ENCODE peak calls at places on chromosomes 7 and 10, in eight cellular contexts. A is CD8-positive, alpha-beta T cell; W is esophagus squamous epithelium; S is heart left ventricle; C is A549; Q is left ventricle myocardium inferior; K is SK-N-SH; F is left lung. O is an unnamed sample. For H3K4me1 and H3K9me3, the result is how much of the 10 kb centered on the place peaks cover.

GRCh38 chr10:70477661-70478162 is 855 bp upstream of the PALD1 start:
- DNase-seq in S (no peak), Q (no peak), A (peak), F (no peak), K (peak), W (no peak), C (peak), O (no peak)

GRCh38 chr7:75878769-75879596 is at the start of gene RHBDD2:
- DNase-seq in K (peak), C (peak), Q (peak), S (peak), W (peak), A (peak), F (peak), O (peak)

GRCh38 chr10:86295351-86295750 is 71.2 kb downstream of the GRID1 start:
- DNase-seq in K (peak), W (no peak), F (no peak), C (no peak), S (no peak), Q (no peak), A (no peak), O (no peak)

GRCh38 chr10:97069026-97069425 is 116.7 kb downstream of the SLIT1 start:
- DNase-seq in F (no peak), W (no peak), K (no peak), A (no peak), S (no peak), Q (no peak), C (no peak), O (no peak)

GRCh38 chr7:135661311-135662122 is 797 bp upstream of the STMP1 start:
- DNase-seq in Q (no peak), K (no peak), C (no peak), F (peak), S (no peak), W (no peak), A (no peak), O (peak)

GRCh38 chr7:28466341-28466740 is 54.0 kb downstream of the CREB5 start:
- DNase-seq in C (no peak), S (no peak), Q (no peak), K (no peak), F (no peak), W (no peak), A (no peak), O (no peak)

GRCh38 chr10:14838582-14839304 is 637 bp downstream of the HSPA14 start:
- DNase-seq in C (peak), A (peak), W (no peak), Q (peak), K (peak), F (peak), S (peak), O (no peak)

GRCh38 chr10:87608756-87609155 is 50.9 kb upstream of the PAPSS2 start:
- DNase-seq in F (no peak), S (no peak), C (no peak), W (no peak), K (peak), A (no peak), Q (no peak), O (no peak)

GRCh38 chr10:120503695-120504094 is 46.7 kb downstream of the PLPP4 start:
- DNase-seq in K (peak), W (no peak), C (no peak), Q (no peak), S (no peak), A (no peak), F (no peak), O (no peak)

GRCh38 chr7:105133358-105133757 is 119.4 kb downstream of the KMT2E start:
- DNase-seq in F (no peak), C (no peak), Q (no peak), K (no peak), A (no peak), S (no peak), W (no peak), O (no peak)

GRCh38 chr10:34206078-34206477 is 609.0 kb downstream of the PARD3 start:
- DNase-seq in Q (no peak), C (peak), S (no peak), W (no peak), K (no peak), F (no peak), A (no peak), O (no peak)

GRCh38 chr10:69492746-69493462 is 41.6 kb downstream of the TSPAN15 start:
- DNase-seq in A (no peak), S (no peak), C (no peak), F (no peak), W (no peak), Q (no peak), K (no peak), O (no peak)

GRCh38 chr7:112743811-112744210 is 46.4 kb downstream of the TMEM168 start:
- DNase-seq in A (no peak), W (no peak), S (no peak), F (no peak), C (no peak), Q (no peak), K (peak), O (no peak)

GRCh38 chr7:13050703-13051102 is 363.3 kb downstream of the ARL4A start:
- DNase-seq in S (no peak), A (no peak), C (peak), F (no peak), K (no peak), Q (no peak), W (no peak), O (no peak)

GRCh38 chr10:17025444-17026295 is 103.9 kb downstream of the CUBN start:
- DNase-seq in S (peak), C (peak), F (peak), K (peak), W (no peak), Q (no peak), A (peak), O (no peak)

DNA sequence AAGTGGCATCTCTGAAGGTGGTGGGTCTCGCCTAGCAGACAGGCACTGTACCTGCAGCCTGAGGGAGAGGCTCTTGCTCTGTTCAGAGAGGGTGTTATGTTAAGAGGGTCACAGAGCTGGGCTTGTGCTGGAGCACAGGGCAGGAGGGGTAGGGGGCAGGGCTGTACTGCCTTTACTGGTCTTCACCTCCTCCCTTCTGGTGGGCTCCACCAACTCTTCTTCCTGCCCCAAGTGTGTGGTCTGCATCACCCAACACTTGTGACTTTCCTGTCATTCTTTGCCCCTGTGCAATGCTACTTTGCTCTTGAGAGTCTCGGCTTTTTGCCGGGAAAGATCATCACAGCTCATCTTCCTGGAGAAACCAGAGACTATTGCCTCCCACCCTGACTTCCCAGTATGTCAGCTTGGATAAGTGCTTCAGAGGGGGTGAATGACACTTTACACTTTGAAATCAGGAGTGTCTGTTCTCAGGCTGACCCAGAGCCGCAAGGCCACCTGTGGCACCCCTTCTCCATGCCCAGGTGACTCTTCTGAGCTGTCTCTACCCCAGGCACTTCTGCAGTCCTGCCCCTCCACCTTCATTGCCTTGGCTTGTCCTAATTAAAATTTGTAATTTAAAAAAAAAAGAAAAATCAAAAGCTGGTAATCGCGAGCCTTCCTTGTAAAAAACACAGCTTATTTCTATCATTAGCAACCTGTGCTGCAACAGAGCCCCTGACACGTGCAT is 38.4 kb upstream of the IKZF1 start:
- DNase-seq in Q (no peak), S (no peak), W (no peak), C (no peak), F (no peak), K (no peak), A (no peak), O (no peak)
- H3K4me1 ChIP-seq in Q (under half), S (under half), W (under half), C (under half), F (under half), K (under half), A (half or more), O (under half)

DNA sequence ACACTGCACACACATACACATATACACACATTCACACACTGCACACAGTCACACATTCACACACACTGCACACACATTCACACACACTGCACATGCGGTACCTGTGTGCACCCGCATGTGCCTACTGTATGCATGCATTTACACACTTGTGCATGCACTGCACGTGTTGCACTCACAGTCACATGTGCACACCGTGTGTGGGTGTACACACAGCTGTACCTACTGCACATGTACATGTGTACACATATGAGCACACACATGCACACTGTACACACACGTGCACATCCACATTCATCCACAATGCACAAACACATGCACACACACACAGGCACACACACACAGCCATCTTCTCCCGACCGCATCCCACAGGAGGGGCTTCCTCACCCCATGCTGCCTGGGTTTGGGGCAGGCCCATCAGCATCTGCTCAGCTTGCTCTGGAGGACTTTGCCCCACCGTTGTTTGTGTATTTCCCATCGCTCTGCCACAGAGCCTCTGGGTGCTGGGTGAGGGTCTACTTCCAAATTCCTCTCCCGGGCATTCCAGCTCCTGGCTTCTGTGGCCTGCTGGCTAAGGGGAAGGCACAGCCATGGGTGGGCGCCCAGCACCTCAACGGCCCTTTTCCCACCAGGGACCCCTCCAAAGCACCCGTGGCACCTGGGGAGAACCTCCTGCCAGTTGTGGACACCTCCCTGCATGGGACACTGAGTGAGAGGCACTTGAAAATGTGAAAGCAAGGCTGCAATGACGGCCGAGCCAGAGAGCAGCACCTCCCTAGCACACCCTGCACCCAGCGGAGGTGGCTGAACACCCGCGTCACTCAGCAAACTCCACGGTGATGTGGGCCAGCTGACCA is 324.3 kb downstream of the PTPRN2 start:
- DNase-seq in S (no peak), F (no peak), W (no peak), Q (no peak), K (no peak), C (no peak), A (no peak), O (no peak)
- H3K9me3 ChIP-seq in S (under half), F (under half), W (under half), Q (under half), K (under half), C (under half), A (under half), O (under half)

GRCh38 chr7:116232402-116232749 is 22.0 kb downstream of the TES start:
- DNase-seq in C (no peak), W (no peak), S (no peak), K (no peak), Q (no peak), F (no peak), A (no peak), O (no peak)
- H3K4me1 ChIP-seq in C (half or more), W (half or more), S (under half), K (under half), Q (half or more), F (under half), A (half or more), O (under half)

GRCh38 chr7:138166681-138167080 is 90.4 kb downstream of the AKR1D1 start:
- DNase-seq in C (no peak), W (no peak), F (no peak), A (no peak), S (no peak), Q (no peak), K (no peak), O (no peak)

GRCh38 chr7:138167222-138167621 is 91.0 kb downstream of the AKR1D1 start:
- DNase-seq in W (no peak), K (no peak), C (no peak), S (no peak), Q (no peak), F (no peak), A (no peak), O (no peak)

GRCh38 chr7:138163800-138164199 is 87.5 kb downstream of the AKR1D1 start:
- DNase-seq in F (no peak), A (no peak), Q (no peak), W (no peak), K (no peak), C (no peak), S (no peak), O (no peak)

GRCh38 chr7:138167869-138168296 is 91.6 kb downstream of the AKR1D1 start:
- DNase-seq in W (no peak), Q (no peak), A (no peak), K (no peak), S (no peak), C (no peak), F (no peak), O (no peak)

GRCh38 chr7:138164804-138165203 is 88.5 kb downstream of the AKR1D1 start:
- DNase-seq in Q (no peak), W (no peak), C (peak), S (no peak), F (no peak), K (no peak), A (no peak), O (no peak)
- H3K9me3 ChIP-seq in Q (under half), W (under half), C (under half), S (under half), F (under half), K (under half), A (under half), O (under half)

O was measured in pancreas.